ENCODE peak calls at places on chromosomes 5 and 9, in ten cellular contexts. U is neural progenitor cell; P is CD8-positive, alpha-beta T cell; C is upper lobe of right lung; L is HFFc6; W is epithelial cell of proximal tubule; O is cardiac fibroblast; Y is endothelial cell; A is IMR-90; S is endothelial cell of umbilical vein. Q is an unnamed sample.

GRCh38 chr9:118362596-118362995 is 658.4 kb downstream of the TLR4 start:
- DNase-seq in U (no peak), P (no peak), C (no peak), L (no peak), W (no peak), O (no peak), Y (no peak), A (no peak), S (no peak), Q (no peak)

GRCh38 chr5:116696356-116696755 is 121.7 kb upstream of the SEMA6A start:
- DNase-seq in U (peak; percentile 16), P (no peak), C (no peak), L (no peak), W (no peak), O (peak; percentile 1), Y (no peak), A (no peak), S (no peak), Q (no peak)

GRCh38 chr5:36252722-36253340 is 11.1 kb upstream of the NADK2 start:
- DNase-seq in U (no peak), P (no peak), C (no peak), L (no peak), W (no peak), O (peak; percentile 51), Y (no peak), A (no peak), S (peak; percentile 16), Q (no peak)

GRCh38 chr5:10452768-10453331 is 11.2 kb downstream of the ROPN1L start:
- DNase-seq in U (peak; percentile 82), P (no peak), C (no peak), L (peak; percentile 84), W (no peak), O (peak; percentile 94), Y (peak; percentile 26), A (peak; percentile 95), S (peak; percentile 87), Q (peak; percentile 31)

GRCh38 chr9:127734747-127735529 is at the start of gene TOR2A:
- DNase-seq in U (peak; percentile 100), P (peak; percentile 98), C (peak; percentile 99), L (peak; percentile 95), W (peak; percentile 46), O (peak; percentile 98), Y (peak; percentile 100), A (peak; percentile 95), S (peak; percentile 98), Q (peak; percentile 95)

GRCh38 chr5:97044057-97044456 is 98.4 kb downstream of the LIX1 start:
- DNase-seq in U (peak; percentile 59), P (no peak), C (no peak), L (peak; percentile 30), W (no peak), O (peak; percentile 32), Y (peak; percentile 52), A (peak; percentile 18), S (peak; percentile 66), Q (peak; percentile 39)

GRCh38 chr9:4009006-4009511 is 290.8 kb downstream of the GLIS3 start:
- DNase-seq in U (no peak), P (no peak), C (no peak), L (no peak), W (no peak), O (no peak), Y (no peak), A (peak; percentile 81), S (no peak), Q (no peak)

GRCh38 chr9:89362647-89363310 is 44.5 kb downstream of the SECISBP2 start:
- DNase-seq in U (no peak), P (no peak), C (no peak), L (no peak), W (no peak), O (no peak), Y (no peak), A (no peak), S (no peak), Q (no peak)

GRCh38 chr5:176481659-176482213 is 33.6 kb downstream of the FAF2 start:
- DNase-seq in U (no peak), P (no peak), C (no peak), L (no peak), W (no peak), O (peak; percentile 41), Y (no peak), A (peak; percentile 24), S (no peak), Q (no peak)

DNA sequence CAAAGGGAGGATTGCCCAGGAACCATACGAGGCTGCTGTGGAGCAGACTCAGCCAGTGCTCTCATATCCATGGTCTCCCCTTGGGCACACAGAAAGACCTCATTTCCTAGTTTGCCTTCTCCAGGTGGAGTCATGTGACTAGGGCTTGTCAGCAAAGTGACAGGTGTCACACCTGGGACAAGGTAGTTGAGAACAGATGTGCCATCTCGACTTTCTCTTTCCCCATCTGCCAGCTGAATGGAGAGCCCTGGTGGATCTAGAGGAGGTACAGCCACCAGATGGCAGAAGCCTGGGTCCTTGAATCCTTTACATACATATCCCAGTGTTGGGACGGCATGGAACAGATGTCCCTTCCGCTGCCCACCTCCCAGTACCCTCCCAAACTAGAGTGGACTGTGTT is 42.9 kb upstream of the ALDOB start:
- DNase-seq in U (no peak), P (no peak), C (no peak), L (no peak), W (no peak), O (no peak), Y (no peak), A (no peak), S (no peak), Q (no peak)
- TF ChIP-seq CTCF in U (no peak), P (no peak), C (no peak), L (peak; percentile 40), W (peak; percentile 34), O (no peak), Y (no peak), A (no peak), S (no peak), Q (no peak)

GRCh38 chr5:106459541-106459940 is 1211.2 kb downstream of the EFNA5 start:
- DNase-seq in U (no peak), P (no peak), C (no peak), L (no peak), W (no peak), O (peak; percentile 72), Y (no peak), A (no peak), S (peak; percentile 82), Q (no peak)

GRCh38 chr5:106454050-106454449 is 1216.7 kb downstream of the EFNA5 start:
- DNase-seq in U (no peak), P (no peak), C (no peak), L (no peak), W (no peak), O (no peak), Y (no peak), A (no peak), S (no peak), Q (no peak)

GRCh38 chr5:106451998-106452397 is 1218.7 kb downstream of the EFNA5 start:
- DNase-seq in U (no peak), P (no peak), C (no peak), L (no peak), W (no peak), O (no peak), Y (no peak), A (no peak), S (no peak), Q (no peak)

GRCh38 chr5:106454651-106455415 is 1215.9 kb downstream of the EFNA5 start:
- DNase-seq in U (peak; percentile 76), P (no peak), C (no peak), L (no peak), W (peak; percentile 57), O (peak; percentile 64), Y (peak; percentile 37), A (peak; percentile 36), S (peak; percentile 72), Q (peak; percentile 41)
- TF ChIP-seq CTCF in U (peak; percentile 79), P (no peak), C (peak; percentile 40), L (no peak), W (peak; percentile 84), O (peak; percentile 62), Y (peak; percentile 56), A (peak; percentile 43), S (peak; percentile 62), Q (peak; percentile 72)

GRCh38 chr9:90774682-90775081 is 26.9 kb upstream of the SYK start:
- DNase-seq in U (no peak), P (no peak), C (no peak), L (no peak), W (no peak), O (no peak), Y (no peak), A (no peak), S (no peak), Q (no peak)

GRCh38 chr9:90770927-90771326 is 30.7 kb upstream of the SYK start:
- DNase-seq in U (no peak), P (no peak), C (no peak), L (no peak), W (no peak), O (no peak), Y (no peak), A (no peak), S (no peak), Q (peak; percentile 15)

GRCh38 chr9:90772381-90772780 is 29.2 kb upstream of the SYK start:
- DNase-seq in U (no peak), P (no peak), C (no peak), L (no peak), W (no peak), O (no peak), Y (no peak), A (no peak), S (no peak), Q (no peak)

GRCh38 chr9:90775657-90776056 is 26.0 kb upstream of the SYK start:
- DNase-seq in U (no peak), P (no peak), C (no peak), L (no peak), W (no peak), O (no peak), Y (no peak), A (no peak), S (no peak), Q (no peak)

GRCh38 chr9:90773593-90773992 is 28.0 kb upstream of the SYK start:
- DNase-seq in U (peak; percentile 49), P (no peak), C (no peak), L (no peak), W (no peak), O (no peak), Y (no peak), A (no peak), S (no peak), Q (peak; percentile 26)
- TF ChIP-seq CTCF in U (peak; percentile 61), P (no peak), C (peak; percentile 28), L (peak; percentile 48), W (peak; percentile 73), O (no peak), Y (peak; percentile 38), A (peak; percentile 24), S (no peak), Q (peak; percentile 41)

DNA sequence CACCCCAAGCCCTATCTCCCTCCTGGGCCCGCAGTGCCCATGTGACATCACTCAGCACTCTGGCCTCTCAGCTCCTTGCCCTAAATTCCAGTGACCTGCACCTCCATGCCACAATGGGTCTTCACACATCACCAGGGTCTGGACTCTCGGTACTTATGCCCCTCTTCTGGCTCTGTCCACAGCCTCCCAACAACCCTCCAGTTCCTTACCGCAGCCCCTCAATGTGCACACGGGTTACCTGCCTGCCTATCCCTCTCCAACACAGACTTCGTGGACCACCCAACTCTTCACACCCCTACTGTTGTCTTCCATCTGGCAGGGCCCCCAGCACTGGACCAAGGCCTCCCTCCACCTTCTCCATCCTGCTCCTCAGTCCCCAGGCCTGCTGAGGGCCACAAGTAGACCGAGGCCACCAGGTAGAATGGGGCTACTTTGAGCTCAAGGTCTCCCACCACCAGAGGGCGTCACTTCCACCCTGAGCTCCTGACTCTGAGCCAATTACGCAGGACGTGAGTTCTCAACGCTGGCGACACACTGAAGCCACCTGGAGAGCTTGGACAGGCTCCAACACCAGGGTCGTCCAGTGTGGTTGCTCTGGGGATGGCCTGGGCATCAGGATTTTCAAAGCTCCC is 172.1 kb downstream of the GABBR2 start:
- DNase-seq in U (peak; percentile 31), P (no peak), C (no peak), L (no peak), W (no peak), O (peak; percentile 40), Y (peak; percentile 26), A (no peak), S (no peak), Q (no peak)
- TF ChIP-seq CTCF in U (peak; percentile 49), P (no peak), C (peak; percentile 31), L (peak; percentile 66), W (peak; percentile 65), O (peak; percentile 41), Y (peak; percentile 50), A (no peak), S (peak; percentile 27), Q (no peak)